ENCODE peak calls at places on chromosomes 5 and 9, in nine cellular contexts. One of them, this sample, is unnamed.

GRCh38 chr5:132011561-132012384 is at the start of gene ACSL6:
- DNase-seq in skeletal muscle cell: no peak
- DNase-seq in NCI-H460: no peak
- DNase-seq in activated CD8-positive, alpha-beta memory T cell treated with anti-CD3 and anti-CD28 coated beads for 24 hours: peak
- DNase-seq in PC-9: no peak
- DNase-seq in NCI-H1092 treated with DMSO at 0.1 percent for 48 hours: no peak
- DNase-seq in NCI-H774: peak
- DNase-seq in activated naive CD4-positive, alpha-beta T cell: no peak
- DNase-seq in left colon: peak
- DNase-seq in this sample: peak

GRCh38 chr9:38707885-38708640 is 11.9 kb downstream of the FAM240B start:
- DNase-seq in skeletal muscle cell: no peak
- DNase-seq in left colon: no peak
- DNase-seq in activated CD8-positive, alpha-beta memory T cell treated with anti-CD3 and anti-CD28 coated beads for 24 hours: no peak
- DNase-seq in NCI-H774: peak
- DNase-seq in NCI-H460: no peak
- DNase-seq in NCI-H1092 treated with DMSO at 0.1 percent for 48 hours: peak
- DNase-seq in PC-9: no peak
- DNase-seq in activated naive CD4-positive, alpha-beta T cell: no peak
- DNase-seq in this sample: no peak

GRCh38 chr9:111036946-111037743 is 1.1 kb downstream of the LPAR1 start:
- DNase-seq in skeletal muscle cell: no peak
- DNase-seq in activated naive CD4-positive, alpha-beta T cell: no peak
- DNase-seq in left colon: no peak
- DNase-seq in activated CD8-positive, alpha-beta memory T cell treated with anti-CD3 and anti-CD28 coated beads for 24 hours: no peak
- DNase-seq in PC-9: no peak
- DNase-seq in NCI-H774: no peak
- DNase-seq in NCI-H460: no peak
- DNase-seq in NCI-H1092 treated with DMSO at 0.1 percent for 48 hours: peak
- DNase-seq in this sample: no peak

GRCh38 chr5:159897786-159898393 is 18.4 kb upstream of the ADRA1B start:
- DNase-seq in activated naive CD4-positive, alpha-beta T cell: no peak
- DNase-seq in left colon: no peak
- DNase-seq in PC-9: no peak
- DNase-seq in activated CD8-positive, alpha-beta memory T cell treated with anti-CD3 and anti-CD28 coated beads for 24 hours: no peak
- DNase-seq in NCI-H1092 treated with DMSO at 0.1 percent for 48 hours: no peak
- DNase-seq in NCI-H774: no peak
- DNase-seq in skeletal muscle cell: no peak
- DNase-seq in NCI-H460: no peak
- DNase-seq in this sample: no peak

GRCh38 chr9:93597871-93598646 is 21.7 kb downstream of the PHF2 start:
- DNase-seq in NCI-H774: no peak
- DNase-seq in NCI-H1092 treated with DMSO at 0.1 percent for 48 hours: no peak
- DNase-seq in skeletal muscle cell: no peak
- DNase-seq in activated naive CD4-positive, alpha-beta T cell: no peak
- DNase-seq in PC-9: no peak
- DNase-seq in activated CD8-positive, alpha-beta memory T cell treated with anti-CD3 and anti-CD28 coated beads for 24 hours: peak
- DNase-seq in left colon: no peak
- DNase-seq in NCI-H460: no peak
- DNase-seq in this sample: peak

GRCh38 chr9:121455527-121456239 is 44.0 kb downstream of the GGTA1 start:
- DNase-seq in PC-9: no peak
- DNase-seq in activated CD8-positive, alpha-beta memory T cell treated with anti-CD3 and anti-CD28 coated beads for 24 hours: peak
- DNase-seq in NCI-H1092 treated with DMSO at 0.1 percent for 48 hours: no peak
- DNase-seq in left colon: no peak
- DNase-seq in NCI-H460: no peak
- DNase-seq in skeletal muscle cell: no peak
- DNase-seq in activated naive CD4-positive, alpha-beta T cell: no peak
- DNase-seq in NCI-H774: no peak
- DNase-seq in this sample: no peak

GRCh38 chr5:39772307-39772706 is 347.5 kb upstream of the DAB2 start:
- DNase-seq in NCI-H774: no peak
- DNase-seq in NCI-H460: no peak
- DNase-seq in left colon: no peak
- DNase-seq in NCI-H1092 treated with DMSO at 0.1 percent for 48 hours: no peak
- DNase-seq in activated CD8-positive, alpha-beta memory T cell treated with anti-CD3 and anti-CD28 coated beads for 24 hours: no peak
- DNase-seq in PC-9: no peak
- DNase-seq in activated naive CD4-positive, alpha-beta T cell: no peak
- DNase-seq in skeletal muscle cell: no peak
- DNase-seq in this sample: no peak

GRCh38 chr5:58317009-58317408 is 142.9 kb downstream of the PLK2 start:
- DNase-seq in PC-9: no peak
- DNase-seq in activated naive CD4-positive, alpha-beta T cell: no peak
- DNase-seq in activated CD8-positive, alpha-beta memory T cell treated with anti-CD3 and anti-CD28 coated beads for 24 hours: no peak
- DNase-seq in left colon: no peak
- DNase-seq in NCI-H774: no peak
- DNase-seq in skeletal muscle cell: no peak
- DNase-seq in NCI-H460: no peak
- DNase-seq in NCI-H1092 treated with DMSO at 0.1 percent for 48 hours: no peak
- DNase-seq in this sample: no peak

GRCh38 chr5:88235346-88235745 is 33.3 kb downstream of the TMEM161B start:
- DNase-seq in PC-9: no peak
- DNase-seq in left colon: no peak
- DNase-seq in activated naive CD4-positive, alpha-beta T cell: no peak
- DNase-seq in NCI-H1092 treated with DMSO at 0.1 percent for 48 hours: no peak
- DNase-seq in activated CD8-positive, alpha-beta memory T cell treated with anti-CD3 and anti-CD28 coated beads for 24 hours: no peak
- DNase-seq in NCI-H460: no peak
- DNase-seq in NCI-H774: no peak
- DNase-seq in skeletal muscle cell: no peak
- DNase-seq in this sample: no peak

GRCh38 chr5:168291961-168292782 is 727 bp downstream of the WWC1 start:
- DNase-seq in activated CD8-positive, alpha-beta memory T cell treated with anti-CD3 and anti-CD28 coated beads for 24 hours: no peak
- DNase-seq in left colon: peak
- DNase-seq in NCI-H774: no peak
- DNase-seq in skeletal muscle cell: no peak
- DNase-seq in NCI-H460: no peak
- DNase-seq in NCI-H1092 treated with DMSO at 0.1 percent for 48 hours: no peak
- DNase-seq in PC-9: no peak
- DNase-seq in activated naive CD4-positive, alpha-beta T cell: no peak
- DNase-seq in this sample: no peak

GRCh38 chr5:61837788-61838187 is 468.2 kb upstream of the KIF2A start:
- DNase-seq in activated CD8-positive, alpha-beta memory T cell treated with anti-CD3 and anti-CD28 coated beads for 24 hours: no peak
- DNase-seq in left colon: no peak
- DNase-seq in NCI-H460: no peak
- DNase-seq in skeletal muscle cell: no peak
- DNase-seq in PC-9: no peak
- DNase-seq in activated naive CD4-positive, alpha-beta T cell: no peak
- DNase-seq in NCI-H1092 treated with DMSO at 0.1 percent for 48 hours: no peak
- DNase-seq in NCI-H774: no peak
- DNase-seq in this sample: no peak

GRCh38 chr9:73118898-73119554 is 32.6 kb upstream of the ANXA1 start:
- DNase-seq in PC-9: peak
- DNase-seq in NCI-H460: peak
- DNase-seq in activated CD8-positive, alpha-beta memory T cell treated with anti-CD3 and anti-CD28 coated beads for 24 hours: no peak
- DNase-seq in NCI-H1092 treated with DMSO at 0.1 percent for 48 hours: no peak
- DNase-seq in NCI-H774: no peak
- DNase-seq in skeletal muscle cell: peak
- DNase-seq in left colon: no peak
- DNase-seq in activated naive CD4-positive, alpha-beta T cell: no peak
- DNase-seq in this sample: no peak

GRCh38 chr5:81907012-81907411 is 64.8 kb upstream of the ATG10 start:
- DNase-seq in activated naive CD4-positive, alpha-beta T cell: no peak
- DNase-seq in activated CD8-positive, alpha-beta memory T cell treated with anti-CD3 and anti-CD28 coated beads for 24 hours: no peak
- DNase-seq in NCI-H460: no peak
- DNase-seq in NCI-H1092 treated with DMSO at 0.1 percent for 48 hours: no peak
- DNase-seq in PC-9: no peak
- DNase-seq in left colon: no peak
- DNase-seq in skeletal muscle cell: no peak
- DNase-seq in NCI-H774: no peak
- DNase-seq in this sample: no peak

GRCh38 chr5:39675676-39676075 is 250.9 kb upstream of the DAB2 start:
- DNase-seq in NCI-H1092 treated with DMSO at 0.1 percent for 48 hours: no peak
- DNase-seq in left colon: no peak
- DNase-seq in PC-9: no peak
- DNase-seq in NCI-H774: no peak
- DNase-seq in NCI-H460: no peak
- DNase-seq in skeletal muscle cell: peak
- DNase-seq in activated CD8-positive, alpha-beta memory T cell treated with anti-CD3 and anti-CD28 coated beads for 24 hours: no peak
- DNase-seq in activated naive CD4-positive, alpha-beta T cell: no peak
- DNase-seq in this sample: no peak

GRCh38 chr9:137027369-137028012 is 546 bp downstream of the ABCA2 start:
- DNase-seq in skeletal muscle cell: no peak
- DNase-seq in NCI-H460: no peak
- DNase-seq in NCI-H1092 treated with DMSO at 0.1 percent for 48 hours: no peak
- DNase-seq in activated naive CD4-positive, alpha-beta T cell: no peak
- DNase-seq in left colon: no peak
- DNase-seq in PC-9: no peak
- DNase-seq in NCI-H774: no peak
- DNase-seq in activated CD8-positive, alpha-beta memory T cell treated with anti-CD3 and anti-CD28 coated beads for 24 hours: peak
- DNase-seq in this sample: no peak

This sample was measured in vagina.